ENCODE peak calls at places on chromosomes 4 and X, in nine cellular contexts. H is foreskin fibroblast; F is cardiac muscle cell; B is tibial artery; Q is fibroblast of the aortic adventitia; E is NCI-H1092; J is foreskin keratinocyte; T is lower leg skin; A is activated naive CD4-positive, alpha-beta T cell. U is an unnamed sample.

GRCh38 chrX:121254336-121254735 is 206.9 kb downstream of the GLUD2 start:
- DNase-seq in H (no peak), F (no peak), B (no peak), Q (peak; percentile 0), E (no peak), J (no peak), T (no peak), A (no peak), U (no peak)

GRCh38 chr4:85489273-85489672 is 14.3 kb downstream of the ARHGAP24 start:
- DNase-seq in H (peak; percentile 69), F (no peak), B (no peak), Q (peak; percentile 44), E (no peak), J (no peak), T (no peak), A (no peak), U (no peak)

GRCh38 chr4:109231331-109231730 is 71.1 kb downstream of the COL25A1 start:
- DNase-seq in H (no peak), F (no peak), B (no peak), Q (no peak), E (no peak), J (no peak), T (no peak), A (no peak), U (no peak)

GRCh38 chr4:24403263-24403662 is 181.1 kb downstream of the DHX15 start:
- DNase-seq in H (no peak), F (no peak), B (no peak), Q (no peak), E (no peak), J (no peak), T (no peak), A (no peak), U (no peak)

GRCh38 chrX:65706041-65706828 is 38.8 kb downstream of the MSN start:
- DNase-seq in H (peak; percentile 89), F (peak; percentile 9), B (no peak), Q (peak; percentile 72), E (no peak), J (peak; percentile 87), T (peak; percentile 20), A (no peak), U (peak; percentile 63)

GRCh38 chr4:21469438-21470032 is 479.0 kb downstream of the KCNIP4 start:
- DNase-seq in H (no peak), F (peak; percentile 19), B (no peak), Q (peak; percentile 13), E (no peak), J (peak; percentile 13), T (no peak), A (no peak), U (no peak)

GRCh38 chrX:136534131-136534530 is 2.1 kb downstream of the VGLL1 start:
- DNase-seq in H (no peak), F (no peak), B (no peak), Q (no peak), E (no peak), J (no peak), T (no peak), A (no peak), U (no peak)

GRCh38 chr4:38030023-38030422 is 69.8 kb downstream of the PTTG2 start:
- DNase-seq in H (peak; percentile 49), F (no peak), B (no peak), Q (peak; percentile 55), E (no peak), J (peak; percentile 97), T (no peak), A (no peak), U (no peak)

GRCh38 chr4:69134471-69134870 is 38.2 kb downstream of the UGT2B7 start:
- DNase-seq in H (no peak), F (no peak), B (no peak), Q (no peak), E (no peak), J (no peak), T (no peak), A (no peak), U (no peak)

GRCh38 chr4:24003476-24003875 is 113.6 kb upstream of the PPARGC1A start:
- DNase-seq in H (no peak), F (no peak), B (no peak), Q (no peak), E (no peak), J (no peak), T (no peak), A (no peak), U (no peak)

GRCh38 chr4:13597604-13598003 is 29.9 kb downstream of the BOD1L1 start:
- DNase-seq in H (no peak), F (no peak), B (no peak), Q (peak; percentile 12), E (no peak), J (peak; percentile 29), T (no peak), A (no peak), U (no peak)

GRCh38 chrX:71103110-71103983 is 3.2 kb downstream of the CXorf65 start:
- DNase-seq in H (no peak), F (peak; percentile 42), B (no peak), Q (no peak), E (no peak), J (no peak), T (no peak), A (peak; percentile 17), U (no peak)

GRCh38 chr4:25823632-25824031 is 39.2 kb downstream of the SEL1L3 start:
- DNase-seq in H (no peak), F (no peak), B (no peak), Q (no peak), E (no peak), J (no peak), T (no peak), A (no peak), U (no peak)